ENCODE peak calls at places on chromosomes 5 and 9, in ten cellular contexts. One of them, this sample, is unnamed.

GRCh38 chr9:116466289-116467012 is 220.7 kb upstream of the TRIM32 start:
- DNase-seq in cardiac muscle cell: peak; percentile 86
- DNase-seq in tibial nerve: no peak
- DNase-seq in psoas muscle: no peak
- DNase-seq in PC-9: no peak
- DNase-seq in gastrocnemius medialis: no peak
- DNase-seq in CD8-positive, alpha-beta memory T cell: no peak
- DNase-seq in testis: peak; percentile 83
- DNase-seq in mesendoderm: no peak
- DNase-seq in AG04450: no peak
- DNase-seq in this sample: no peak

GRCh38 chr9:18543406-18543965 is 69.5 kb downstream of the ADAMTSL1 start:
- DNase-seq in testis: no peak
- DNase-seq in mesendoderm: no peak
- DNase-seq in gastrocnemius medialis: no peak
- DNase-seq in AG04450: peak; percentile 18
- DNase-seq in CD8-positive, alpha-beta memory T cell: no peak
- DNase-seq in cardiac muscle cell: peak; percentile 72
- DNase-seq in tibial nerve: no peak
- DNase-seq in psoas muscle: no peak
- DNase-seq in PC-9: no peak
- DNase-seq in this sample: no peak

GRCh38 chr5:88236866-88237642 is 31.6 kb downstream of the TMEM161B start:
- DNase-seq in tibial nerve: no peak
- DNase-seq in mesendoderm: peak; percentile 51
- DNase-seq in cardiac muscle cell: peak; percentile 25
- DNase-seq in testis: no peak
- DNase-seq in AG04450: no peak
- DNase-seq in CD8-positive, alpha-beta memory T cell: no peak
- DNase-seq in PC-9: no peak
- DNase-seq in gastrocnemius medialis: no peak
- DNase-seq in psoas muscle: no peak
- DNase-seq in this sample: no peak

GRCh38 chr5:117103703-117104102 is 529.1 kb upstream of the SEMA6A start:
- DNase-seq in CD8-positive, alpha-beta memory T cell: no peak
- DNase-seq in AG04450: no peak
- DNase-seq in testis: no peak
- DNase-seq in tibial nerve: no peak
- DNase-seq in cardiac muscle cell: no peak
- DNase-seq in mesendoderm: no peak
- DNase-seq in PC-9: no peak
- DNase-seq in psoas muscle: no peak
- DNase-seq in gastrocnemius medialis: no peak
- DNase-seq in this sample: no peak

GRCh38 chr5:158286827-158287226 is 427.9 kb upstream of the CLINT1 start:
- DNase-seq in tibial nerve: no peak
- DNase-seq in testis: peak; percentile 50
- DNase-seq in psoas muscle: no peak
- DNase-seq in AG04450: no peak
- DNase-seq in gastrocnemius medialis: no peak
- DNase-seq in CD8-positive, alpha-beta memory T cell: no peak
- DNase-seq in mesendoderm: no peak
- DNase-seq in cardiac muscle cell: no peak
- DNase-seq in PC-9: no peak
- DNase-seq in this sample: no peak

GRCh38 chr5:74992791-74993190 is 59.6 kb downstream of the GCNT4 start:
- DNase-seq in gastrocnemius medialis: no peak
- DNase-seq in tibial nerve: no peak
- DNase-seq in mesendoderm: no peak
- DNase-seq in AG04450: no peak
- DNase-seq in testis: no peak
- DNase-seq in cardiac muscle cell: no peak
- DNase-seq in CD8-positive, alpha-beta memory T cell: no peak
- DNase-seq in PC-9: peak; percentile 68
- DNase-seq in psoas muscle: no peak
- DNase-seq in this sample: no peak

GRCh38 chr5:128163991-128164390 is 80.4 kb downstream of the SLC12A2 start:
- DNase-seq in testis: no peak
- DNase-seq in psoas muscle: no peak
- DNase-seq in mesendoderm: no peak
- DNase-seq in cardiac muscle cell: no peak
- DNase-seq in CD8-positive, alpha-beta memory T cell: no peak
- DNase-seq in tibial nerve: no peak
- DNase-seq in gastrocnemius medialis: no peak
- DNase-seq in AG04450: peak; percentile 2
- DNase-seq in PC-9: no peak
- DNase-seq in this sample: no peak

GRCh38 chr9:27168496-27168895 is 59.5 kb downstream of the TEK start:
- DNase-seq in tibial nerve: no peak
- DNase-seq in AG04450: no peak
- DNase-seq in CD8-positive, alpha-beta memory T cell: no peak
- DNase-seq in PC-9: no peak
- DNase-seq in gastrocnemius medialis: no peak
- DNase-seq in psoas muscle: no peak
- DNase-seq in cardiac muscle cell: peak; percentile 17
- DNase-seq in testis: no peak
- DNase-seq in mesendoderm: no peak
- DNase-seq in this sample: no peak

GRCh38 chr9:90124961-90125360 is 517.7 kb downstream of the DIRAS2 start:
- DNase-seq in cardiac muscle cell: peak; percentile 19
- DNase-seq in AG04450: no peak
- DNase-seq in gastrocnemius medialis: no peak
- DNase-seq in PC-9: no peak
- DNase-seq in testis: no peak
- DNase-seq in psoas muscle: no peak
- DNase-seq in CD8-positive, alpha-beta memory T cell: no peak
- DNase-seq in mesendoderm: peak; percentile 21
- DNase-seq in tibial nerve: no peak
- DNase-seq in this sample: no peak

GRCh38 chr9:90131568-90131967 is 511.1 kb downstream of the DIRAS2 start:
- DNase-seq in AG04450: no peak
- DNase-seq in cardiac muscle cell: no peak
- DNase-seq in tibial nerve: no peak
- DNase-seq in PC-9: no peak
- DNase-seq in gastrocnemius medialis: no peak
- DNase-seq in mesendoderm: no peak
- DNase-seq in CD8-positive, alpha-beta memory T cell: no peak
- DNase-seq in testis: no peak
- DNase-seq in psoas muscle: no peak
- DNase-seq in this sample: no peak

GRCh38 chr9:90129446-90129845 is 513.2 kb downstream of the DIRAS2 start:
- DNase-seq in tibial nerve: no peak
- DNase-seq in gastrocnemius medialis: no peak
- DNase-seq in cardiac muscle cell: no peak
- DNase-seq in PC-9: no peak
- DNase-seq in AG04450: no peak
- DNase-seq in mesendoderm: no peak
- DNase-seq in psoas muscle: no peak
- DNase-seq in testis: no peak
- DNase-seq in CD8-positive, alpha-beta memory T cell: no peak
- DNase-seq in this sample: no peak

GRCh38 chr9:90127923-90128322 is 514.7 kb downstream of the DIRAS2 start:
- DNase-seq in mesendoderm: no peak
- DNase-seq in tibial nerve: no peak
- DNase-seq in psoas muscle: peak; percentile 66
- DNase-seq in CD8-positive, alpha-beta memory T cell: no peak
- DNase-seq in PC-9: no peak
- DNase-seq in testis: no peak
- DNase-seq in cardiac muscle cell: no peak
- DNase-seq in gastrocnemius medialis: peak; percentile 76
- DNase-seq in AG04450: no peak
- DNase-seq in this sample: no peak

GRCh38 chr9:90128587-90129190 is 513.9 kb downstream of the DIRAS2 start:
- DNase-seq in CD8-positive, alpha-beta memory T cell: no peak
- DNase-seq in AG04450: no peak
- DNase-seq in gastrocnemius medialis: no peak
- DNase-seq in tibial nerve: no peak
- DNase-seq in psoas muscle: no peak
- DNase-seq in cardiac muscle cell: no peak
- DNase-seq in testis: no peak
- DNase-seq in PC-9: no peak
- DNase-seq in mesendoderm: no peak
- DNase-seq in this sample: no peak
- H3K27ac ChIP-seq in CD8-positive, alpha-beta memory T cell: no peak overlapping the region
- H3K27ac ChIP-seq in AG04450: no peak overlapping the region
- H3K27ac ChIP-seq in gastrocnemius medialis: peak overlapping the region; percentile 70
- H3K27ac ChIP-seq in tibial nerve: no peak overlapping the region
- H3K27ac ChIP-seq in psoas muscle: no peak overlapping the region
- H3K27ac ChIP-seq in cardiac muscle cell: no peak overlapping the region
- H3K27ac ChIP-seq in testis: no peak overlapping the region
- H3K27ac ChIP-seq in PC-9: no peak overlapping the region
- H3K27ac ChIP-seq in mesendoderm: no peak overlapping the region
- H3K27ac ChIP-seq in this sample: no peak overlapping the region

DNA sequence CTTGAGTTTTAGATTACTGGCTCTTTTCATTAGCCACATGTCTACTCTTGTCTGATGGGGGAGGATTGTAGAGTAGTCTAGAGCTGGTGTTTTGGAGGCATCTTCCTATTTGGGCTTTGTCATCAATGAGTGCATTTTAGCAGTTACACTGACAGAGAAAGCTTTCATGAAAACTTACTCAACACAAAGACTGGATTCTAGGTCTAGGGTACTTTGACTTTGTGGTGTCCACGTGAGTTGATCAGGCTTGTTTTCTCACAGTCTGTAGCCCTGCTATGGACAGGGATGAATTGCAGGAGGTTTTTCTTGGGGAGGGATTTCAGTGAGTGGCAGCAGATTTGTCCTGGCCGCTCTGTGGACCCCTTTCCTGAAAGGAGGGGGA is 6.5 kb downstream of the TRIO start:
- DNase-seq in AG04450: no peak
- DNase-seq in PC-9: no peak
- DNase-seq in tibial nerve: no peak
- DNase-seq in cardiac muscle cell: no peak
- DNase-seq in testis: no peak
- DNase-seq in CD8-positive, alpha-beta memory T cell: no peak
- DNase-seq in mesendoderm: no peak
- DNase-seq in gastrocnemius medialis: no peak
- DNase-seq in psoas muscle: no peak
- DNase-seq in this sample: no peak
- H3K27ac ChIP-seq in AG04450: no peak overlapping the region
- H3K27ac ChIP-seq in PC-9: no peak overlapping the region
- H3K27ac ChIP-seq in tibial nerve: no peak overlapping the region
- H3K27ac ChIP-seq in cardiac muscle cell: peak overlapping the region; percentile 61
- H3K27ac ChIP-seq in testis: no peak overlapping the region
- H3K27ac ChIP-seq in CD8-positive, alpha-beta memory T cell: no peak overlapping the region
- H3K27ac ChIP-seq in mesendoderm: no peak overlapping the region
- H3K27ac ChIP-seq in gastrocnemius medialis: no peak overlapping the region
- H3K27ac ChIP-seq in psoas muscle: no peak overlapping the region
- H3K27ac ChIP-seq in this sample: no peak overlapping the region

DNA sequence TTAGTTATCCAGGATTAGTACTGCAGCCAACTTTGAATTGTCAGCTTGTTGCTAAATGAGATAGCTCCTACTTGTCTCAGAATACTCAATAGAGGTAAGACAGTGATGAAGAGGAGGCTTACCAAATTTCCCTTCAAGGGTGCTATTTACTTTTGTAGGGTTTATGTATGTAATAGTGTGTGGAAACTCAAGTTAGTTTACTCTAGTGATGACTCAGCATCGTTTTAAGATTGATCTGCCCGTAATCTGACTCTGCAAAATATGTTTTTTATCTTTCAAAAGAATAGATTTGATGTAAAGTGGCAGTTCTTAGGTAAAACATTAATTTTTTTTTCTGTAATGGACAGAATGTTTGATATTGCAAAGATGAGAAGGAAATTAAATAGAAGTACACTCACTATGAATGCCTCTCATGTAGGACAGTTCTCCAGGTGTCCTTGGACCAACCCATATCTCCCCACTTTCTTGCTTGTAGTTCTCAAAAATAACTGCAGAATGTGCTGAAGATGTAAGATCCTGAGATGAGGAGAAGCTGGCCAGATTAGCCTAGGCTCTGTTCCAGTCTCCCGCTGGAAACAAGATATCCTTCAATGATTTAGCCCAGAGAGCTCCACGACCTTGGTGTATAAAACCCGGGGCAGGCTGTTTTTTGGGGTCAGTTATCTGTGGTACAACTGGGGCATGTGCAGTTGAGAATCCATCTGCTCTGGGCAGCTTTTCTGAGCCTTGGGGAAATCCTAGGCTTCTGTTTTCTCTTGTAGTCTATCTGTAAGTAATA is 24.4 kb upstream of the MROH2B start:
- DNase-seq in cardiac muscle cell: peak; percentile 20
- DNase-seq in testis: peak; percentile 72
- DNase-seq in tibial nerve: no peak
- DNase-seq in gastrocnemius medialis: no peak
- DNase-seq in PC-9: no peak
- DNase-seq in psoas muscle: no peak
- DNase-seq in mesendoderm: no peak
- DNase-seq in AG04450: no peak
- DNase-seq in CD8-positive, alpha-beta memory T cell: no peak
- DNase-seq in this sample: no peak
- H3K27ac ChIP-seq in cardiac muscle cell: no peak overlapping the region
- H3K27ac ChIP-seq in testis: peak overlapping the region; percentile 47
- H3K27ac ChIP-seq in tibial nerve: no peak overlapping the region
- H3K27ac ChIP-seq in gastrocnemius medialis: no peak overlapping the region
- H3K27ac ChIP-seq in PC-9: no peak overlapping the region
- H3K27ac ChIP-seq in psoas muscle: no peak overlapping the region
- H3K27ac ChIP-seq in mesendoderm: no peak overlapping the region
- H3K27ac ChIP-seq in AG04450: no peak overlapping the region
- H3K27ac ChIP-seq in CD8-positive, alpha-beta memory T cell: no peak overlapping the region
- H3K27ac ChIP-seq in this sample: no peak overlapping the region

DNA sequence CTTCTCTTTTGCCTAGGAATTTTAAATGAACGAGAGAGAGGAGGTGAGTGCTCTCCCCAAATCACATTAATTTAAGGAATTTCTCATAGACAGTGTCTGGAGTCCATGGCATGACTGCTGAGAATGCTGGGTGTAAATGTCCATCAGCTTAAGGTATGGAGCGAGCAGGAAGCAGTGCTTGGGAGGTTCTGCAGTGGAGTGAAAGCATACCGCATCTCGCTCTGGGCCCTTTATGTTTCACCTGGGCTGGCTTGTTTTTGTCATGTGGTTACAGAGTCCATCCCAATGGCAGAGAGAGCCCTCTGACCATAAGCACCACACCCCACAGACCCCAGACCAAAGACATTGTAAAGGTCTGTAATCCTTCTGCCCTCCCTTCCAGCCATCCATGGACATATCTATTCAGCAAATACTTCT is 20.6 kb upstream of the TNFAIP8 start:
- DNase-seq in mesendoderm: no peak
- DNase-seq in cardiac muscle cell: no peak
- DNase-seq in psoas muscle: no peak
- DNase-seq in CD8-positive, alpha-beta memory T cell: no peak
- DNase-seq in tibial nerve: no peak
- DNase-seq in AG04450: no peak
- DNase-seq in gastrocnemius medialis: no peak
- DNase-seq in testis: no peak
- DNase-seq in PC-9: no peak
- DNase-seq in this sample: no peak
- H3K27ac ChIP-seq in mesendoderm: no peak overlapping the region
- H3K27ac ChIP-seq in cardiac muscle cell: no peak overlapping the region
- H3K27ac ChIP-seq in psoas muscle: no peak overlapping the region
- H3K27ac ChIP-seq in CD8-positive, alpha-beta memory T cell: no peak overlapping the region
- H3K27ac ChIP-seq in tibial nerve: no peak overlapping the region
- H3K27ac ChIP-seq in AG04450: no peak overlapping the region
- H3K27ac ChIP-seq in gastrocnemius medialis: no peak overlapping the region
- H3K27ac ChIP-seq in testis: no peak overlapping the region
- H3K27ac ChIP-seq in PC-9: no peak overlapping the region
- H3K27ac ChIP-seq in this sample: no peak overlapping the region

DNA sequence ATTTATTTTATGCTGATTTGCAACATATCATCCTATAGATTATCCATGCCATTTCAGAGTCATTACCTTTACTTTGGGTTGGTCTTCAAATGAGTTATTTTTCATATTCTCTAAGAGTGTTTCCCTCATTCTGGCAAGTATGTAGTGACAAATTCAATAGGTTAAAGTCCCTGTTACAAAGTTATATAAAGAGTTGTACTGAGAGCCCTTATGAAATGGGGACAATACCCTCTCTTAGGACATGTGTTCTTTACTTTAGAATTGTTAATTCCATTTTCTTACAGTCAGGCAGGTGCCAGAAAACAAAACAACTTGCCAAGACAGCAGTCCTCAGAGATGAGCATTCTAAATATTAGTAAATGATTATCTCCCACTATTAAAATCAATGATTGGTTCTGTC is 6.0 kb downstream of the ALDH1A1 start:
- DNase-seq in tibial nerve: no peak
- DNase-seq in testis: no peak
- DNase-seq in cardiac muscle cell: no peak
- DNase-seq in CD8-positive, alpha-beta memory T cell: no peak
- DNase-seq in mesendoderm: no peak
- DNase-seq in PC-9: no peak
- DNase-seq in gastrocnemius medialis: no peak
- DNase-seq in AG04450: no peak
- DNase-seq in psoas muscle: no peak
- DNase-seq in this sample: no peak
- H3K27ac ChIP-seq in tibial nerve: peak overlapping the region; percentile 87
- H3K27ac ChIP-seq in testis: no peak overlapping the region
- H3K27ac ChIP-seq in cardiac muscle cell: no peak overlapping the region
- H3K27ac ChIP-seq in CD8-positive, alpha-beta memory T cell: no peak overlapping the region
- H3K27ac ChIP-seq in mesendoderm: no peak overlapping the region
- H3K27ac ChIP-seq in PC-9: no peak overlapping the region
- H3K27ac ChIP-seq in gastrocnemius medialis: no peak overlapping the region
- H3K27ac ChIP-seq in AG04450: no peak overlapping the region
- H3K27ac ChIP-seq in psoas muscle: no peak overlapping the region
- H3K27ac ChIP-seq in this sample: no peak overlapping the region

This sample was measured in caudate nucleus.